ENCODE peak calls at places on chromosomes 12 and 14, in eight cellular contexts. D is endothelial cell, Y is fibroblast of the aortic adventitia, N is IMR-90, T is GM13976, C is A549, J is Calu3, H is HFFc6. O is an unnamed sample.

GRCh38 chr14:26206640-26207039 is 391.2 kb downstream of the NOVA1 start:
- DNase-seq in D (no peak), Y (no peak), N (no peak), T (no peak), C (no peak), J (no peak), H (no peak), O (no peak)

GRCh38 chr14:26319139-26319864 is 278.5 kb downstream of the NOVA1 start:
- DNase-seq in D (no peak), Y (no peak), N (no peak), T (no peak), C (no peak), J (no peak), H (no peak), O (no peak)

GRCh38 chr14:77299776-77300175 is 20.9 kb downstream of the POMT2 start:
- DNase-seq in D (no peak), Y (no peak), N (no peak), T (no peak), C (no peak), J (no peak), H (no peak), O (no peak)

GRCh38 chr12:131604146-131604844 is 106.6 kb upstream of the SFSWAP start:
- DNase-seq in D (no peak), Y (no peak), N (no peak), T (peak), C (no peak), J (no peak), H (no peak), O (peak)

GRCh38 chr14:91356218-91356763 is 61.3 kb downstream of the CCDC88C start:
- DNase-seq in D (no peak), Y (no peak), N (no peak), T (no peak), C (no peak), J (no peak), H (no peak), O (no peak)

GRCh38 chr12:57632369-57632897 is 568 bp downstream of the B4GALNT1 start:
- DNase-seq in D (no peak), Y (peak), N (no peak), T (peak), C (no peak), J (peak), H (no peak), O (peak)

GRCh38 chr12:7376196-7376595 is 67.8 kb downstream of the CD163L1 start:
- DNase-seq in D (no peak), Y (peak), N (peak), T (no peak), C (no peak), J (no peak), H (peak), O (no peak)

GRCh38 chr14:61321385-61322010 is at the start of gene PRKCH:
- DNase-seq in D (peak), Y (peak), N (peak), T (peak), C (peak), J (peak), H (no peak), O (no peak)

GRCh38 chr14:70002589-70003240 is 123.5 kb downstream of the SMOC1 start:
- DNase-seq in D (no peak), Y (no peak), N (peak), T (no peak), C (no peak), J (no peak), H (no peak), O (no peak)

GRCh38 chr12:52307836-52308806 is 13.1 kb downstream of the KRT83 start:
- DNase-seq in D (peak), Y (peak), N (peak), T (peak), C (no peak), J (peak), H (no peak), O (no peak)

GRCh38 chr14:31070431-31070830 is 44.3 kb upstream of the STRN3 start:
- DNase-seq in D (no peak), Y (peak), N (peak), T (no peak), C (no peak), J (no peak), H (peak), O (no peak)

GRCh38 chr14:97266653-97267052 is 469.5 kb downstream of the VRK1 start:
- DNase-seq in D (no peak), Y (no peak), N (no peak), T (no peak), C (peak), J (no peak), H (no peak), O (no peak)

GRCh38 chr12:91249059-91250055 is 66.7 kb upstream of the DCN start:
- DNase-seq in D (no peak), Y (peak), N (no peak), T (no peak), C (no peak), J (no peak), H (no peak), O (no peak)

GRCh38 chr12:115375188-115375991 is 691.4 kb upstream of the TBX3 start:
- DNase-seq in D (no peak), Y (peak), N (peak), T (peak), C (no peak), J (no peak), H (peak), O (no peak)

GRCh38 chr14:94640721-94641631 is 28.8 kb downstream of the SERPINA3 start:
- DNase-seq in D (no peak), Y (no peak), N (no peak), T (no peak), C (no peak), J (no peak), H (no peak), O (no peak)

GRCh38 chr14:48584031-48584430 is 908.6 kb upstream of the MDGA2 start:
- DNase-seq in D (no peak), Y (no peak), N (peak), T (no peak), C (no peak), J (no peak), H (no peak), O (no peak)

GRCh38 chr14:55707365-55707804 is 127.4 kb downstream of the KTN1 start:
- DNase-seq in D (no peak), Y (peak), N (peak), T (no peak), C (peak), J (no peak), H (peak), O (no peak)

GRCh38 chr12:19744760-19745218 is 305.5 kb downstream of the AEBP2 start:
- DNase-seq in D (no peak), Y (peak), N (peak), T (no peak), C (no peak), J (peak), H (no peak), O (no peak)

GRCh38 chr14:52241102-52241793 is 26.2 kb upstream of the PTGDR start:
- DNase-seq in D (no peak), Y (peak), N (peak), T (no peak), C (no peak), J (no peak), H (peak), O (no peak)

GRCh38 chr12:89344862-89345202 is 7.5 kb downstream of the DUSP6 start:
- DNase-seq in D (no peak), Y (no peak), N (no peak), T (no peak), C (no peak), J (no peak), H (no peak), O (no peak)

GRCh38 chr14:37399517-37399916 is 195.5 kb downstream of the FOXA1 start:
- DNase-seq in D (no peak), Y (no peak), N (no peak), T (no peak), C (no peak), J (no peak), H (no peak), O (no peak)

GRCh38 chr12:6180300-6181051 is 19.7 kb upstream of the CD9 start:
- DNase-seq in D (no peak), Y (peak), N (peak), T (no peak), C (no peak), J (no peak), H (peak), O (no peak)

GRCh38 chr12:52442600-52443061 is 8.5 kb upstream of the KRT75 start:
- DNase-seq in D (no peak), Y (peak), N (peak), T (peak), C (peak), J (peak), H (peak), O (no peak)

GRCh38 chr12:89710873-89711179 is 2.2 kb upstream of the ATP2B1 start:
- DNase-seq in D (no peak), Y (no peak), N (no peak), T (no peak), C (no peak), J (no peak), H (no peak), O (no peak)

GRCh38 chr14:95535226-95536021 is 574 bp downstream of the GLRX5 start:
- DNase-seq in D (peak), Y (no peak), N (no peak), T (peak), C (no peak), J (no peak), H (no peak), O (no peak)

GRCh38 chr12:96422192-96422591 is 22.0 kb upstream of the CDK17 start:
- DNase-seq in D (no peak), Y (peak), N (peak), T (no peak), C (no peak), J (no peak), H (no peak), O (no peak)

GRCh38 chr12:123996581-123996980 is 23.6 kb downstream of the ZNF664 start:
- DNase-seq in D (no peak), Y (no peak), N (no peak), T (no peak), C (no peak), J (no peak), H (no peak), O (no peak)

GRCh38 chr12:43329381-43329780 is 222.6 kb downstream of the ADAMTS20 start:
- DNase-seq in D (no peak), Y (peak), N (peak), T (no peak), C (no peak), J (no peak), H (no peak), O (no peak)

GRCh38 chr12:115351513-115352077 is 667.6 kb upstream of the TBX3 start:
- DNase-seq in D (no peak), Y (peak), N (peak), T (no peak), C (no peak), J (no peak), H (no peak), O (no peak)

GRCh38 chr14:75200451-75200850 is 24.0 kb upstream of the TMED10 start:
- DNase-seq in D (no peak), Y (no peak), N (no peak), T (no peak), C (no peak), J (peak), H (no peak), O (no peak)

GRCh38 chr14:55846852-55847471 is 267.0 kb downstream of the KTN1 start:
- DNase-seq in D (no peak), Y (peak), N (peak), T (no peak), C (no peak), J (no peak), H (peak), O (no peak)

GRCh38 chr12:126389961-126390360 is 1324.7 kb downstream of the AACS start:
- DNase-seq in D (no peak), Y (no peak), N (no peak), T (no peak), C (no peak), J (no peak), H (no peak), O (no peak)

GRCh38 chr12:49954863-49955830 is 4.6 kb downstream of the AQP2 start:
- DNase-seq in D (no peak), Y (no peak), N (no peak), T (no peak), C (no peak), J (no peak), H (no peak), O (peak)

GRCh38 chr12:6323340-6323994 is 13.0 kb downstream of the PLEKHG6 start:
- DNase-seq in D (peak), Y (peak), N (peak), T (peak), C (peak), J (peak), H (peak), O (no peak)

GRCh38 chr12:84740602-84741001 is 172.0 kb downstream of the SLC6A15 start:
- DNase-seq in D (no peak), Y (no peak), N (no peak), T (no peak), C (no peak), J (no peak), H (no peak), O (no peak)

GRCh38 chr14:98622208-98623051 is 649.6 kb downstream of the BCL11B start:
- DNase-seq in D (no peak), Y (no peak), N (no peak), T (no peak), C (no peak), J (no peak), H (no peak), O (no peak)

DNA sequence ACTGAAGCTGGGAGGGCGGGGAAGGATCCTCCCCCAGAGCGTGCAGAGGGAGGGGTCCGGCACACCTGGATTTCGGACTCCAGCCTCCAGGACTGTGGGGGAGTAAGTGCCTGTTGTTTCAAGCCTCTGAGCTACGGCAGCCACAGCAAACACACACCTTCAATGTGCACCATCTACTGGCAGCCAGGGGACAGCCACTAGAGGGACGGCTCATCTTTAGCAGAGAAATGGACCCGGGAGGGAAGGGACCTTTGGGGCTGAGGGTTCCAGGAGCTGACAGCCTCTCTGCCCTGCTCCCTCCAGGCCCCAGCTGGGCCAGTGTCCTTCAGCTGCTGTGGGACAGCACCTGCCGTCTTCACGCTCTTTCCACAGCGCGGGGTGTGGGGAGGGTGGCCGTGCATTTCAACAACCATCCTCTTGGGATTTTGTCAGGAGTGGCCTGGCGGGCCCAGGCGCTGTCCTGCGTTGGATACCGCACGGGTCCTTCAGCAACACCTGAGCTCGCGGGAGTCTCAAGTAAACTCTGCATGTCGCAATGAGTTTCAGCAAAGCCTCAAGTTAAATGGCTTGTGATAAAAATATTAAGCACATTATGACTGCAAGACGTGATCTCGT is 209.2 kb upstream of the C14orf180 start:
- DNase-seq in D (peak), Y (no peak), N (no peak), T (no peak), C (peak), J (peak), H (no peak), O (peak)
- TF ChIP-seq CTCF in D (peak), Y (no peak), N (no peak), T (no peak), C (peak), J (no peak), H (no peak), O (peak)

GRCh38 chr12:122032570-122032969 is 10.9 kb downstream of the BCL7A start:
- DNase-seq in D (no peak), Y (no peak), N (no peak), T (peak), C (no peak), J (no peak), H (no peak), O (no peak)

GRCh38 chr12:122028601-122029560 is 7.2 kb downstream of the BCL7A start:
- DNase-seq in D (no peak), Y (no peak), N (no peak), T (peak), C (no peak), J (no peak), H (no peak), O (no peak)

GRCh38 chr12:122030427-122030825 is 8.7 kb downstream of the BCL7A start:
- DNase-seq in D (no peak), Y (no peak), N (no peak), T (no peak), C (no peak), J (peak), H (no peak), O (no peak)

GRCh38 chr12:122029620-122030426 is 8.1 kb downstream of the BCL7A start:
- DNase-seq in D (no peak), Y (no peak), N (no peak), T (no peak), C (no peak), J (no peak), H (no peak), O (no peak)

DNA sequence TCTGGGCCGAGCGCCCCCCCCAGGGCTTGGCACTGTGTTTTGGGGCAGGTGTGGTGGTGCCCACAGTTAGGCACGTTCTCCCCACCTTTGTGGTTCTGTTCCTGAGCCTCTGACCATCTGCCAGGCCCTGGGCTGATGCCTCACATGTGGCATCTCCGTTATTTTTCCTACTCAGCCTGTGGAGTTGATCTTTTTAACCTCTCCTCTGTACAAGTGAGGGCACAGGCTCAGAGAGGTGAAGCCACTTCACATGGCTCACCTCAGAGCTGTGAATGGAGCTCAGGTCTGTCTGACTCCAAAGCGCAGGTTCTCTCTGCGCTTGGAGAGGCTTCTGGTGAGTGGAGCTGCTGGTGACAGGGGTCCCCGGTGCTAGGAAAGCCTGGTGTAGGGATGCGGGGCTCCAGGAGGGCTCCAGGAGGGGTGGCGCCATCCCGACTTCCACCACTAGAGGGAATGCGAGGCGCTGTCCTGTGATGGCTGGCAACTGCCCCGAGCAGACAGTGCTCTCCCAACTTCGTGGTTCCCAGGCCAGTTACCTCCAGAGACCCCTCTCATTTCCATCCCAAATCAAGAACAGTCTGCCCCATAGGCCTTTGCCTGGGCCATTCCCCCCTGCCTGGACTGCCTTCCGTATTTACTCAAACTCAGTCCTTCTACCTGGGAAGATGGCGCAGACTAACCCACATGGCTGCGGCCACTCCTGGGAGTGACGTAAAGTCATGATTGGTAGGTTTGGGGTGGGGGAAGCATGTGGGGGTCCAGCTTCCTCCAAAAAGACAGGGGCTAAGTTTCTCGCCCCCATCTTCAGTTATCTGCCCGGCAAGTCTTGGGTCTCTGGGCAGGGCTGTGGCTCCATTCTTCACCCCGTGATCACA is 9.9 kb downstream of the BCL7A start:
- DNase-seq in D (peak), Y (no peak), N (no peak), T (peak), C (peak), J (peak), H (no peak), O (no peak)
- TF ChIP-seq CTCF in D (peak), Y (peak), N (peak), T (peak), C (peak), J (peak), H (peak), O (peak)

GRCh38 chr12:21659383-21659782 is 1.7 kb upstream of the LDHB start:
- DNase-seq in D (no peak), Y (no peak), N (no peak), T (no peak), C (peak), J (no peak), H (no peak), O (no peak)
- TF ChIP-seq CTCF in D (no peak), Y (peak), N (no peak), T (no peak), C (no peak), J (no peak), H (peak), O (no peak)

GRCh38 chr12:25824729-25825128 is 133.8 kb upstream of the RASSF8 start:
- DNase-seq in D (no peak), Y (peak), N (no peak), T (no peak), C (no peak), J (no peak), H (no peak), O (no peak)

GRCh38 chr12:25827747-25828146 is 130.7 kb upstream of the RASSF8 start:
- DNase-seq in D (no peak), Y (no peak), N (peak), T (no peak), C (no peak), J (no peak), H (no peak), O (no peak)

GRCh38 chr12:25827141-25827540 is 131.3 kb upstream of the RASSF8 start:
- DNase-seq in D (no peak), Y (no peak), N (no peak), T (no peak), C (no peak), J (no peak), H (no peak), O (no peak)

GRCh38 chr12:25828188-25828587 is 130.3 kb upstream of the RASSF8 start:
- DNase-seq in D (no peak), Y (no peak), N (no peak), T (no peak), C (no peak), J (no peak), H (no peak), O (no peak)

GRCh38 chr12:25825494-25825893 is 133.0 kb upstream of the RASSF8 start:
- DNase-seq in D (no peak), Y (peak), N (no peak), T (no peak), C (no peak), J (no peak), H (no peak), O (no peak)
- TF ChIP-seq CTCF in D (no peak), Y (peak), N (peak), T (no peak), C (no peak), J (no peak), H (no peak), O (peak)

GRCh38 chr12:76081909-76082308 is 2.6 kb downstream of the NAP1L1 start:
- DNase-seq in D (no peak), Y (no peak), N (no peak), T (no peak), C (no peak), J (no peak), H (no peak), O (no peak)

GRCh38 chr12:76084277-76085158 is at the start of gene NAP1L1:
- DNase-seq in D (peak), Y (peak), N (peak), T (peak), C (peak), J (peak), H (peak), O (peak)

GRCh38 chr12:76083246-76083735 is 1.2 kb downstream of the NAP1L1 start:
- DNase-seq in D (no peak), Y (no peak), N (no peak), T (no peak), C (no peak), J (no peak), H (no peak), O (no peak)

GRCh38 chr12:76083761-76084276 is 666 bp downstream of the NAP1L1 start:
- DNase-seq in D (peak), Y (peak), N (peak), T (peak), C (peak), J (peak), H (peak), O (no peak)

GRCh38 chr12:76085159-76085868 is 829 bp upstream of the NAP1L1 start:
- DNase-seq in D (no peak), Y (peak), N (peak), T (peak), C (no peak), J (no peak), H (peak), O (no peak)
- TF ChIP-seq CTCF in D (no peak), Y (peak), N (peak), T (peak), C (peak), J (peak), H (peak), O (peak)